ENCODE peak calls at places on chromosomes 3 and 15, in four cellular contexts. J is testis, G is IMR-90, L is Panc1. E is an unnamed sample. For H3K27me3, the result is how much of the 10 kb centered on the place peaks cover.

GRCh38 chr3:139173372-139174108 is 128.8 kb upstream of the PRR23C start:
- DNase-seq in L (peak), J (no peak), G (no peak), E (no peak)

GRCh38 chr15:70604671-70605070 is 158.7 kb downstream of the UACA start:
- DNase-seq in G (peak), J (peak), L (no peak), E (no peak)

GRCh38 chr3:61582846-61583245 is 21.5 kb downstream of the PTPRG start:
- DNase-seq in J (no peak), G (no peak), L (no peak), E (no peak)

GRCh38 chr15:36251450-36251849 is 328.0 kb upstream of the CDIN1 start:
- DNase-seq in L (no peak), J (no peak), G (no peak), E (no peak)

GRCh38 chr3:46935168-46935858 is 41.2 kb downstream of the CCDC12 start:
- DNase-seq in L (peak), G (peak), J (peak), E (peak)

GRCh38 chr3:45343947-45344346 is 44.4 kb upstream of the LARS2 start:
- DNase-seq in J (no peak), G (peak), L (no peak), E (no peak)

GRCh38 chr3:6989608-6990291 is 128.8 kb downstream of the GRM7 start:
- DNase-seq in L (no peak), J (no peak), G (no peak), E (no peak)

GRCh38 chr3:150727653-150728502 is 24.2 kb upstream of the ERICH6 start:
- DNase-seq in G (no peak), J (peak), L (no peak), E (no peak)

GRCh38 chr15:84633311-84634227 is 20.5 kb downstream of the WDR73 start:
- DNase-seq in G (peak), J (peak), L (no peak), E (no peak)

GRCh38 chr3:13518516-13519351 is 30.2 kb upstream of the FBLN2 start:
- DNase-seq in L (no peak), G (no peak), J (peak), E (no peak)

GRCh38 chr15:64532515-64532914 is 72.1 kb downstream of the ZNF609 start:
- DNase-seq in J (no peak), G (no peak), L (no peak), E (no peak)

GRCh38 chr3:125351814-125352456 is 23.2 kb downstream of the ZNF148 start:
- DNase-seq in G (peak), J (no peak), L (no peak), E (no peak)

GRCh38 chr15:98668566-98669308 is 20.4 kb downstream of the IGF1R start:
- DNase-seq in L (no peak), J (peak), G (peak), E (no peak)

GRCh38 chr15:46441294-46442062 is 806.6 kb downstream of the SQOR start:
- DNase-seq in J (no peak), G (no peak), L (no peak), E (peak)

DNA sequence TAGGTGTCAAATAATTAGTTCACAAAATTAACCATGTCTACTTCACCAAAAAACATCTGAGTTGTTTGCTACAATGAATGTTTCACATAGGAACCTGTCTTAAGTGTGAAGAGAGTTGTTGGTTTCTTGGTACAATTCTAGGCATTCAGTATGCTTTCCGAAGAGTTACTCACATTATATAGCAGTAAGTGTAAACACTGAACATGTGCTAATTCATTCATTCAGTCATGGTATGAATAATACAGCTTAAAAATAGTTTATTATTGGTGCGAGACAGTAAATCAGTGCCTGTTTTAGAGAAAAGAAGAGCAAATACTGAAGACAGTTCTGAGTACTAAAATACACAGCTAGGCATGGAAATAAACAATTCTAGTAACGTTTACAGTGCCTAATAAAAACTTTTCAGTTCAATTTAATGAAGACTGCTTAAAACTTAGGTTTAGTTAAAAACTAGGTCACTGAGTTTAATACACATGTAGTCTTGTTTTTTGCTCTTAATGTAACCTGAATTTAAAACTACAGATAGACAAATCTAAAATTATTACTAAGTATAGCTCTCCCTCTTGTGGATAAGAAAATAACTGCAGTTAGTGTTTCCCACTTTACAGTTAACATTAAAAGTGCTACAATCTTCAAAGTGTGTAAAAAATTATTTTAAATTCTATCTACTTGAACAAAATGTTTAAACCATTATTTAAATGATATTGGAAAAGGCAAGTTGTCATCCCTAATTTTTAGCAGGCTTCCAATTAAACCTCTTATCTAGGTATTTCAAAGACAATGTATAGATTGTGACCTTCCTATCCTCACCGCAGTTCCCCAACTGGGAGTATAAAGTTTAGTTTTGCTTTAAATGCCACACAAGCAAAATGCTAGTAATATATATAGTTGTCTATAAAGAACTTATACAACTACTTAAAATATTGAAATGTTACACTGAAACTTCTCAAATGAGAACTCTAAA is 20.1 kb upstream of the ZCWPW2 start:
- DNase-seq in J (no peak), L (no peak), G (peak), E (no peak)
- TF ChIP-seq CTCF in J (peak), L (peak), G (peak), E (peak)

GRCh38 chr15:38072007-38072506 is 137.6 kb downstream of the TMCO5A start:
- DNase-seq in L (no peak), J (no peak), G (no peak), E (no peak)

GRCh38 chr15:38069001-38069400 is 134.6 kb downstream of the TMCO5A start:
- DNase-seq in J (no peak), L (no peak), G (peak), E (no peak)

GRCh38 chr15:38071211-38071972 is 137.0 kb downstream of the TMCO5A start:
- DNase-seq in J (no peak), G (no peak), L (no peak), E (no peak)

GRCh38 chr15:38069506-38069905 is 135.1 kb downstream of the TMCO5A start:
- DNase-seq in L (no peak), G (peak), J (peak), E (peak)

DNA sequence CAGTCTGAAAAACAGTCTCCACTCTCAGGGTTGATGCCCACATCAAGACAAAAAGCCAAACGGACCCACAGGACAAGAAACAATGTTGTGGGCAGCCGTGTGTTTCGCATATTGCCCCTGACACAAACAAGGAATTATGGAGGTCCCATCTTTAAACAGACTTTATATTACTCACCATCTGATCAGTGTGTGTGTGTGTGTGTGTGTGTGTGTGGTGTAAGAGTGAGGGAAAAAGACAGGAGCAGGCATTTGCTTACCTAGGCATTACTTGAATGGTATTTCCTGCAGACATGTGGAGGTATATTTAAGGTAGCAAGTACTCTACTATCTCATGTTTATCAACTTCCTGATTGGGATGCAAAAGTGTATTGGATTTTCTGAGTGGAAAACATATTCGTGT is 136.3 kb downstream of the TMCO5A start:
- DNase-seq in J (no peak), G (peak), L (no peak), E (no peak)
- H3K27me3 ChIP-seq in J (under half), G (under half), L (under half), E (under half)

GRCh38 chr3:16728762-16729745 is 123.8 kb upstream of the DAZL start:
- DNase-seq in L (no peak), J (no peak), G (peak), E (peak)
- H3K4me3 ChIP-seq in L (no peak), J (no peak), G (no peak), E (no peak)

GRCh38 chr15:82670699-82671098 is 23.5 kb upstream of the CPEB1 start:
- DNase-seq in G (no peak), L (no peak), J (no peak), E (no peak)
- TF ChIP-seq CTCF in G (no peak), L (no peak), J (no peak), E (no peak)

GRCh38 chr15:89439764-89440163 is 56.6 kb downstream of the RHCG start:
- DNase-seq in G (no peak), L (no peak), J (no peak), E (no peak)
- H3K27me3 ChIP-seq in G (half or more), L (under half), J (under half), E (under half)